ENCODE peak calls at places on chromosomes 4 and X, in six cellular contexts. E, P, S, R, D and H are unnamed samples.

GRCh38 chr4:41143721-41144379 is 70.5 kb downstream of the APBB2 start:
- DNase-seq in R (peak; percentile 52), E (peak; percentile 27), D (peak; percentile 67), S (peak; percentile 56), P (no peak), H (no peak)

GRCh38 chr4:47217884-47218283 is 186.5 kb downstream of the GABRB1 start:
- DNase-seq in D (no peak), P (no peak), R (no peak), E (no peak), S (no peak), H (no peak)

GRCh38 chr4:79917246-79917645 is 155.8 kb downstream of the ANTXR2 start:
- DNase-seq in S (peak; percentile 69), D (peak; percentile 63), R (peak; percentile 62), P (no peak), E (no peak), H (no peak)

GRCh38 chr4:25215506-25215905 is 18.3 kb upstream of the PI4K2B start:
- DNase-seq in P (no peak), D (no peak), S (no peak), E (no peak), R (no peak), H (no peak)

GRCh38 chr4:16205298-16206164 is 20.7 kb downstream of the TAPT1 start:
- DNase-seq in P (no peak), S (peak; percentile 23), D (peak; percentile 24), E (no peak), R (no peak), H (no peak)

GRCh38 chr4:144402176-144402575 is 243.8 kb upstream of the HHIP start:
- DNase-seq in P (no peak), R (no peak), D (no peak), E (no peak), S (no peak), H (no peak)

GRCh38 chr4:77619408-77619807 is 13.8 kb downstream of the CXCL13 start:
- DNase-seq in S (no peak), P (no peak), R (no peak), D (peak; percentile 25), E (no peak), H (no peak)

GRCh38 chr4:126595643-126596042 is 1037.1 kb upstream of the INTU start:
- DNase-seq in D (no peak), R (no peak), S (no peak), E (no peak), P (no peak), H (no peak)

GRCh38 chr4:158161561-158162354 is 11.1 kb downstream of the GASK1B start:
- DNase-seq in P (no peak), E (peak; percentile 63), D (peak; percentile 92), R (peak; percentile 90), S (peak; percentile 82), H (no peak)

GRCh38 chrX:19625612-19626011 is 110.3 kb upstream of the MAP3K15 start:
- DNase-seq in S (peak; percentile 14), R (peak; percentile 9), E (no peak), D (no peak), P (no peak), H (no peak)

GRCh38 chrX:103101280-103102042 is 8.5 kb upstream of the NXF3 start:
- DNase-seq in P (no peak), D (no peak), R (no peak), S (peak; percentile 10), E (no peak), H (no peak)

GRCh38 chr4:120286813-120287212 is 220.2 kb upstream of the MAD2L1 start:
- DNase-seq in P (no peak), R (no peak), E (no peak), D (no peak), S (no peak), H (no peak)

GRCh38 chr4:55637272-55637820 is 1.2 kb upstream of the NMU start:
- DNase-seq in S (no peak), R (no peak), E (no peak), D (no peak), P (no peak), H (no peak)

GRCh38 chr4:144582975-144583374 is 63.0 kb upstream of the HHIP start:
- DNase-seq in R (peak; percentile 14), D (peak; percentile 33), P (no peak), E (no peak), S (no peak), H (no peak)

GRCh38 chrX:72381439-72382198 is 75.9 kb upstream of the CITED1 start:
- DNase-seq in P (no peak), R (peak; percentile 17), S (no peak), D (no peak), E (no peak), H (no peak)

GRCh38 chr4:675980-676870 is 1.9 kb downstream of the MYL5 start:
- DNase-seq in R (no peak), E (no peak), P (no peak), D (no peak), S (no peak), H (no peak)

GRCh38 chrX:149877636-149878035 is 3.3 kb upstream of the MAGEA8 start:
- DNase-seq in P (no peak), R (peak; percentile 14), S (peak; percentile 16), E (no peak), D (peak; percentile 1), H (no peak)

GRCh38 chr4:37719021-37719420 is 32.8 kb upstream of the RELL1 start:
- DNase-seq in S (no peak), D (no peak), P (no peak), E (no peak), R (no peak), H (no peak)

GRCh38 chrX:154529206-154529612 is 13.2 kb upstream of the FAM3A start:
- DNase-seq in D (peak; percentile 55), P (no peak), E (peak; percentile 72), R (peak; percentile 66), S (peak; percentile 66), H (no peak)

GRCh38 chr4:4388836-4389575 is 2.1 kb downstream of the NSG1 start:
- DNase-seq in D (no peak), E (no peak), R (no peak), P (no peak), S (no peak), H (peak; percentile 56)

GRCh38 chr4:10102193-10102980 is 14.2 kb downstream of the WDR1 start:
- DNase-seq in S (no peak), D (peak; percentile 52), P (no peak), E (peak; percentile 17), R (peak; percentile 45), H (no peak)

GRCh38 chr4:82519776-82520175 is 42.0 kb downstream of the TMEM150C start:
- DNase-seq in R (peak; percentile 10), E (no peak), P (no peak), D (no peak), S (no peak), H (no peak)

GRCh38 chrX:1422135-1422465 is 30.2 kb upstream of the SLC25A6 start:
- DNase-seq in R (no peak), P (no peak), S (no peak), E (no peak), D (no peak), H (no peak)

GRCh38 chrX:71493111-71493613 is 39.7 kb upstream of the OGT start:
- DNase-seq in R (peak; percentile 53), P (no peak), E (no peak), S (peak; percentile 14), D (peak; percentile 13), H (no peak)

GRCh38 chrX:139078342-139078741 is 366.8 kb upstream of the FGF13 start:
- DNase-seq in R (no peak), D (no peak), P (no peak), S (no peak), E (no peak), H (no peak)

GRCh38 chr4:176534566-176534965 is 214.8 kb downstream of the SPCS3 start:
- DNase-seq in D (peak; percentile 93), E (peak; percentile 43), P (no peak), S (peak; percentile 88), R (peak; percentile 93), H (no peak)

GRCh38 chr4:161364681-161365080 is 799.1 kb downstream of the FSTL5 start:
- DNase-seq in D (no peak), R (no peak), S (no peak), E (no peak), P (no peak), H (no peak)

GRCh38 chr4:26191353-26191752 is 129.5 kb upstream of the RBPJ start:
- DNase-seq in D (peak; percentile 51), P (no peak), E (no peak), S (no peak), R (peak; percentile 69), H (no peak)

GRCh38 chrX:55336176-55336575 is 71.5 kb upstream of the PAGE3 start:
- DNase-seq in P (no peak), D (no peak), E (no peak), S (no peak), R (no peak), H (no peak)

GRCh38 chr4:122091397-122091796 is 60.7 kb upstream of the BLTP1 start:
- DNase-seq in E (no peak), P (no peak), S (no peak), R (no peak), D (no peak), H (no peak)